ENCODE peak calls at places on chromosome 16, in four cellular contexts. M is pancreas, C is PC-3, Z is heart right ventricle. A is an unnamed sample.

GRCh38 chr16:84446596-84447392 is 57.7 kb downstream of the MEAK7 start:
- DNase-seq in M (no peak), Z (no peak), C (no peak), A (no peak)

GRCh38 chr16:89973235-89973634 is 24.7 kb downstream of the DEF8 start:
- DNase-seq in M (no peak), C (no peak), Z (no peak), A (no peak)

GRCh38 chr16:48117217-48118105 is 38.3 kb downstream of the ABCC12 start:
- DNase-seq in M (peak), Z (peak), C (peak), A (no peak)

GRCh38 chr16:80924372-80924978 is 82.2 kb downstream of the CMC2 start:
- DNase-seq in C (peak), M (no peak), Z (peak), A (no peak)

GRCh38 chr16:5042574-5043171 is 8.9 kb upstream of the NAGPA start:
- DNase-seq in Z (no peak), C (peak), M (no peak), A (no peak)

GRCh38 chr16:5030251-5030870 is 3.4 kb downstream of the NAGPA start:
- DNase-seq in M (no peak), Z (no peak), C (no peak), A (no peak)

GRCh38 chr16:11163761-11164261 is 92.2 kb downstream of the SOCS1 start:
- DNase-seq in Z (no peak), M (no peak), C (no peak), A (no peak)

GRCh38 chr16:49454426-49455180 is 81.0 kb downstream of the C16orf78 start:
- DNase-seq in C (no peak), M (no peak), Z (no peak), A (no peak)

GRCh38 chr16:69100046-69100765 is 5.2 kb upstream of the HAS3 start:
- DNase-seq in Z (no peak), M (peak), C (no peak), A (no peak)

GRCh38 chr16:88701541-88702363 is 4.5 kb downstream of the RNF166 start:
- DNase-seq in Z (peak), C (no peak), M (no peak), A (no peak)

GRCh38 chr16:2299915-2300192 is 31.9 kb upstream of the RNPS1 start:
- DNase-seq in M (no peak), Z (no peak), C (no peak), A (no peak)

GRCh38 chr16:1471569-1472194 is 3.1 kb downstream of the CLCN7 start:
- DNase-seq in M (no peak), C (no peak), Z (no peak), A (no peak)

GRCh38 chr16:11582157-11582814 is 4.4 kb downstream of the LITAF start:
- DNase-seq in C (no peak), Z (no peak), M (no peak), A (no peak)

GRCh38 chr16:12601290-12601900 is 202.3 kb downstream of the CPPED1 start:
- DNase-seq in Z (no peak), M (no peak), C (no peak), A (no peak)

GRCh38 chr16:79429276-79430128 is 171.0 kb downstream of the MAF start:
- DNase-seq in Z (no peak), M (no peak), C (no peak), A (no peak)

GRCh38 chr16:55057866-55058265 is 127.2 kb downstream of the IRX5 start:
- DNase-seq in Z (no peak), C (no peak), M (no peak), A (no peak)

GRCh38 chr16:10552998-10553491 is 27.4 kb downstream of the EMP2 start:
- DNase-seq in Z (peak), C (no peak), M (no peak), A (no peak)

GRCh38 chr16:88770459-88771293 is 14.3 kb downstream of the PIEZO1 start:
- DNase-seq in Z (peak), C (peak), M (peak), A (no peak)

GRCh38 chr16:1437606-1438005 is 6.7 kb downstream of the PERCC1 start:
- DNase-seq in Z (no peak), M (no peak), C (no peak), A (no peak)

GRCh38 chr16:4327782-4328579 is 12.1 kb downstream of the GLIS2 start:
- DNase-seq in Z (peak), M (peak), C (no peak), A (no peak)

GRCh38 chr16:84720180-84720579 is 20.4 kb downstream of the USP10 start:
- DNase-seq in Z (no peak), M (no peak), C (no peak), A (no peak)

GRCh38 chr16:4679156-4679853 is 14.1 kb upstream of the NUDT16L1 start:
- DNase-seq in C (no peak), M (peak), Z (no peak), A (no peak)

GRCh38 chr16:29940656-29941055 is 14.6 kb upstream of the KCTD13 start:
- DNase-seq in Z (no peak), C (no peak), M (no peak), A (no peak)

GRCh38 chr16:1323296-1324239 is 9.9 kb upstream of the BAIAP3 start:
- DNase-seq in M (no peak), Z (no peak), C (no peak), A (no peak)

GRCh38 chr16:1771072-1771863 is at the start of gene NME3:
- DNase-seq in C (peak), Z (peak), M (peak), A (no peak)

GRCh38 chr16:78147846-78148535 is 48.5 kb downstream of the WWOX start:
- DNase-seq in Z (no peak), C (no peak), M (no peak), A (no peak)

GRCh38 chr16:88617268-88618031 is 20.9 kb upstream of the IL17C start:
- DNase-seq in C (peak), M (no peak), Z (no peak), A (no peak)

GRCh38 chr16:67943256-67943618 is 683 bp downstream of the LCAT start:
- DNase-seq in M (no peak), Z (no peak), C (no peak), A (no peak)
- TF ChIP-seq CTCF in M (no peak), Z (no peak), C (no peak), A (no peak)

GRCh38 chr16:67965668-67966548 is 2.5 kb downstream of the SLC12A4 start:
- DNase-seq in C (no peak), Z (no peak), M (no peak), A (no peak)
- H3K4me3 ChIP-seq in C (no peak), Z (peak), M (no peak), A (peak)

GRCh38 chr16:70691223-70692129 is 5.6 kb upstream of the MTSS2 start:
- DNase-seq in M (peak), Z (peak), C (no peak), A (no peak)
- TF ChIP-seq CTCF in M (no peak), Z (no peak), C (no peak), A (no peak)

DNA sequence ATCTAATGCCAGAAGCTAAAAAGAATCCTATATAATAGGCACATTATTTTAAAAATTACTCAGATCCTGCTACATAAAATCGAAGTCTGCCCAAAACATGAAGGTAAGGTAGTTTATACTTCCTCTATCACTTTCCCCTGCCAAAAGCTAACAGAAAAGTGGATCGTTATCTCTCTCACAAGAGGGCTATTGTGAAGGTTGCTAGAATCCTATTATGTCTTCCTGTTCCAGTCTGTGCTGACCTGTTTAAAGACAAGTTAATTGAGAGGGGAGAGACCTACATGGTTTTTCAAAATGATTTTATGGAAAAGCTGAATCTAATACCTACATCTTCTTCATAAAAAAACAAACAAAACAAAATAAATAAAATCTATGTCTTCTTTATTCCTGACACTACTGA is 1410.9 kb upstream of the CDH8 start:
- DNase-seq in C (no peak), M (no peak), Z (no peak), A (no peak)
- H3K4me3 ChIP-seq in C (no peak), M (no peak), Z (no peak), A (no peak)

GRCh38 chr16:268141-269053 is 7.3 kb downstream of the RGS11 start:
- DNase-seq in Z (no peak), M (peak), C (no peak), A (no peak)

GRCh38 chr16:273547-274421 is 2.0 kb downstream of the RGS11 start:
- DNase-seq in M (peak), Z (no peak), C (peak), A (no peak)

GRCh38 chr16:272633-273546 is 2.9 kb downstream of the RGS11 start:
- DNase-seq in Z (no peak), M (peak), C (no peak), A (no peak)

GRCh38 chr16:269061-269796 is 6.5 kb downstream of the RGS11 start:
- DNase-seq in Z (no peak), M (peak), C (no peak), A (no peak)

GRCh38 chr16:270381-271255 is 5.1 kb downstream of the RGS11 start:
- DNase-seq in M (peak), Z (no peak), C (no peak), A (no peak)
- TF ChIP-seq CTCF in M (no peak), Z (no peak), C (no peak), A (no peak)

DNA sequence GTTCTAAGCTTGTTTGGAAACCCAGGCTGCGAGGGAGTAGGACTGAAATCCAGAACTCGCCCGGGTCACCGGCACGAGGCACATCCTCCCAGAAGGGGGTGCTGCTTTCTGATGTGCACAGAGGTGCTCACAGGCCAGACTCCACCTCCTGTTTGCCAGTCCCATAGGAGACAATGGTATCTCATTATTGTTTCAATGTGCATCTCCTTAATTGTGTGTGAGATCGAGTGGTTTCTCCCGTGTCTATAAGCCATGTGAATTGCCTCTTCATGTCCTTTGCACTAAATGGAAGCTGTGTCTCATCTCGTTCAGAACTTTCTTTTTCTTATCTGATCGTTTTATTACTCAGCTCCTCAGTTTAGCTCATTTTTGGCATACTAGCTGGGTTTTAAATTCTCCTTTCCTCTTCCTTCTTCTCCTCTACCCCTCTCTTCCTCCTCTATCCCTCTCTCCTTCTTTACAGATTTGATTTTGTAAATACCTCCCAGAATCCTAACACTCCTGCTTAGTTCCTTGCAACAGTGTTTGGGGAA is 32.1 kb upstream of the PRKCB start:
- DNase-seq in M (no peak), C (peak), Z (peak), A (no peak)
- H3K4me3 ChIP-seq in M (no peak), C (no peak), Z (no peak), A (no peak)

GRCh38 chr16:82625066-82625968 is 1.5 kb upstream of the CDH13 start:
- DNase-seq in Z (peak), M (no peak), C (no peak), A (no peak)

GRCh38 chr16:82621796-82622195 is 5.0 kb upstream of the CDH13 start:
- DNase-seq in C (peak), M (no peak), Z (no peak), A (no peak)
- TF ChIP-seq CTCF in C (no peak), M (no peak), Z (peak), A (peak)

GRCh38 chr16:57043248-57043647 is 49.1 kb upstream of the CPNE2 start:
- DNase-seq in C (no peak), Z (no peak), M (no peak), A (no peak)

GRCh38 chr16:57039148-57039812 is 49.9 kb downstream of the NLRC5 start:
- DNase-seq in Z (no peak), M (no peak), C (no peak), A (no peak)

GRCh38 chr16:57044931-57045693 is 47.3 kb upstream of the CPNE2 start:
- DNase-seq in M (no peak), C (no peak), Z (no peak), A (peak)

GRCh38 chr16:57041182-57042156 is 50.9 kb upstream of the CPNE2 start:
- DNase-seq in C (no peak), Z (no peak), M (no peak), A (no peak)

DNA sequence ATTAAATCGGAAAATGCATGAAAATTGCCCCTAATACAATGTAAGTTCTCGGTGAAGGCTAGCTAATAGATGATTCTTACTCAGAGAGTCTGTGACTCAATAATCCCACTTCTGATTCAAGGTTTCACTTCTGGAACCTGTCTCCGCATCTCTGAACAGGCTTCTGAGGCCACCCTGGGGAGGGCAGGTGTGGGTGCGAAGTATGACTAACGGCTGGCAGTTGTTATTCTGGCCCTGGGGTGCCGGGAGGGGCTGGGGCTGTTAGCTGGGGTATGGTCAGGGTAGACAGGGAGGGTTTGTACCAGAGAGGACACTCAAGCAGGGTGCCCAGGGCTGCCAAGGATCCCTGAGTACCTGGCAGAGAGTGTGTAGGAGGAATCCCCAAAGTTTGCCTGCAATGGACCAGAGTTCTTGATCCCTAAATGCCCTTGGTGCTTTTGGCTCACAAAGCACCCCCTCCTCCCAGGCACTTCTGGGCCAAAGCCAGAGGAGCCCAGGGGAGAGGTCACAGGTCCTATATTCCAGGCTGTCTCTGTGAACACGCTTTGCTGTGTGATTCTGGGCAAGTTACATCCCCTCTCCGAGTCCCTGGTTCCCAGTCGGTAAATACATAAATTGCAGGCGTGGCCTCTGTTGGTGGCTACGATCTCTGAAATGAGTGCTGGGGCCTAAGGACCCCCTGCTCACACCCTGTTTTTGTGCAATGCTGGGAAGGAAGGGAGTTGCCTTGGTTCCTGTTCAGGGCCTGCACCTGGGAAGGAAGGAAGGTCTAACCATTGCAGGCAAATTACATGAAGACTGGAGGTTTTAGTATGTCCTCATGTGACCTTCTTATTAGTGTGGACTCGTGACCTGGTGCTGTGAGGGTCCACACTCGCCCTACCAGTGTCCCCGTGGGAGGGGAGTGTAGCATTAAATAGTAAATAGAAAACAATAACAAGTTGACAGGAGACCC is 49.9 kb upstream of the CPNE2 start:
- DNase-seq in Z (no peak), C (no peak), M (no peak), A (no peak)
- H3K4me3 ChIP-seq in Z (no peak), C (no peak), M (no peak), A (no peak)

A was measured in epithelial cell of proximal tubule.